ENCODE peak calls at places on chromosomes 13 and 19, in seven cellular contexts. J, O, G, C, M, Y and Z are unnamed samples.

GRCh38 chr13:99425485-99426341 is 75.6 kb upstream of the TM9SF2 start:
- DNase-seq in G (no peak), M (no peak), O (no peak), C (no peak), Y (no peak), J (no peak), Z (no peak)

GRCh38 chr19:49879243-49879960 is 1.9 kb downstream of the TBC1D17 start:
- DNase-seq in Y (no peak), G (no peak), C (no peak), J (no peak), M (peak), O (no peak), Z (no peak)

GRCh38 chr13:23628250-23628649 is 58.0 kb downstream of the TNFRSF19 start:
- DNase-seq in C (no peak), O (no peak), Y (no peak), M (no peak), J (no peak), G (no peak), Z (no peak)

GRCh38 chr19:15177269-15178116 is 23.3 kb downstream of the NOTCH3 start:
- DNase-seq in M (peak), J (peak), O (peak), C (peak), Y (peak), G (peak), Z (no peak)

GRCh38 chr19:47230122-47230920 is 678 bp downstream of the BBC3 start:
- DNase-seq in J (peak), C (peak), G (peak), M (peak), Y (peak), O (no peak), Z (no peak)

GRCh38 chr19:20423381-20424207 is 142.0 kb downstream of the ZNF737 start:
- DNase-seq in G (peak), J (peak), M (peak), Y (peak), C (peak), O (no peak), Z (no peak)

GRCh38 chr19:10780368-10780767 is 55.6 kb downstream of the TMED1 start:
- DNase-seq in M (peak), Y (peak), J (peak), O (no peak), C (no peak), G (no peak), Z (no peak)

GRCh38 chr19:50190439-50190891 is 13.0 kb upstream of the MYH14 start:
- DNase-seq in G (no peak), M (no peak), Y (no peak), J (no peak), C (no peak), O (no peak), Z (no peak)

GRCh38 chr19:39390460-39390758 is 497 bp downstream of the PAF1 start:
- DNase-seq in O (peak), J (no peak), C (no peak), G (peak), Y (no peak), M (peak), Z (no peak)

GRCh38 chr13:26050568-26051230 is 1.1 kb downstream of the SHISA2 start:
- DNase-seq in G (peak), Y (peak), C (peak), O (no peak), M (peak), J (no peak), Z (no peak)

GRCh38 chr13:110250258-110250891 is 56.6 kb downstream of the COL4A1 start:
- DNase-seq in G (peak), M (peak), Y (peak), J (peak), O (no peak), C (peak), Z (no peak)

GRCh38 chr19:39192846-39193245 is 3.9 kb upstream of the NCCRP1 start:
- DNase-seq in G (no peak), Y (no peak), O (no peak), J (no peak), M (peak), C (no peak), Z (no peak)

GRCh38 chr13:31756346-31756745 is 17.0 kb downstream of the RXFP2 start:
- DNase-seq in G (peak), O (no peak), Y (peak), C (no peak), J (peak), M (no peak), Z (peak)

GRCh38 chr13:79659161-79659560 is 178.2 kb downstream of the NDFIP2 start:
- DNase-seq in Y (peak), O (no peak), J (no peak), G (peak), M (peak), C (no peak), Z (no peak)

GRCh38 chr19:13060964-13061927 is 41.4 kb downstream of the LYL1 start:
- DNase-seq in J (peak), G (peak), Y (peak), M (peak), O (peak), C (peak), Z (no peak)

GRCh38 chr13:110216403-110217041 is 90.4 kb downstream of the COL4A1 start:
- DNase-seq in J (peak), M (no peak), G (no peak), C (peak), O (no peak), Y (peak), Z (no peak)

GRCh38 chr13:31056650-31057275 is 104.9 kb downstream of the HSPH1 start:
- DNase-seq in G (no peak), C (no peak), J (peak), M (no peak), O (no peak), Y (peak), Z (no peak)

GRCh38 chr13:112893570-112894422 is 75.2 kb upstream of the MCF2L start:
- DNase-seq in Y (peak), G (no peak), C (peak), O (peak), J (peak), M (peak), Z (no peak)

GRCh38 chr13:105914637-105915036 is 620.8 kb downstream of the EFNB2 start:
- DNase-seq in Y (peak), O (no peak), J (peak), G (peak), M (no peak), C (no peak), Z (peak)

GRCh38 chr19:45501730-45502014 is 3.4 kb downstream of the PPM1N start:
- DNase-seq in J (no peak), Y (no peak), O (no peak), G (no peak), C (no peak), M (no peak), Z (no peak)

GRCh38 chr19:4456566-4456842 is 1.1 kb downstream of the UBXN6 start:
- DNase-seq in G (peak), M (peak), O (no peak), Y (peak), J (peak), C (no peak), Z (no peak)

GRCh38 chr13:49220035-49220855 is at the start of gene MLNR:
- DNase-seq in O (peak), C (peak), G (peak), J (no peak), M (peak), Y (peak), Z (no peak)

GRCh38 chr19:39539165-39539518 is 819 bp downstream of the EID2 start:
- DNase-seq in O (peak), C (no peak), M (no peak), J (peak), G (peak), Y (no peak), Z (no peak)

GRCh38 chr13:26759907-26760834 is at the start of gene GPR12:
- DNase-seq in M (peak), Y (peak), O (no peak), C (no peak), J (no peak), G (no peak), Z (no peak)

GRCh38 chr13:21825801-21826200 is 154.9 kb downstream of the FGF9 start:
- DNase-seq in C (no peak), G (no peak), Y (no peak), J (peak), O (no peak), M (no peak), Z (no peak)

GRCh38 chr19:41895745-41896580 is 13.0 kb downstream of the ARHGEF1 start:
- DNase-seq in J (no peak), Y (no peak), G (no peak), C (no peak), M (no peak), O (peak), Z (no peak)

GRCh38 chr13:107067381-107067780 is 499.4 kb upstream of the ARGLU1 start:
- DNase-seq in C (no peak), J (no peak), O (no peak), G (no peak), Y (no peak), M (no peak), Z (no peak)

GRCh38 chr19:55383789-55384575 is at the start of gene TMEM238:
- DNase-seq in C (peak), G (peak), O (peak), Y (peak), J (peak), M (peak), Z (no peak)

GRCh38 chr19:4851551-4852290 is 15.7 kb downstream of the PLIN3 start:
- DNase-seq in M (peak), J (peak), Y (peak), G (no peak), C (peak), O (peak), Z (no peak)

GRCh38 chr19:41801682-41802317 is 5.4 kb downstream of the CEACAM3 start:
- DNase-seq in J (no peak), G (no peak), O (no peak), Y (no peak), M (no peak), C (no peak), Z (no peak)

GRCh38 chr19:35211545-35212230 is 16.9 kb downstream of the FAM187B start:
- DNase-seq in Y (no peak), J (no peak), G (no peak), O (no peak), M (no peak), C (peak), Z (no peak)

GRCh38 chr19:58277748-58278147 is 1.0 kb upstream of the ZNF8 start:
- DNase-seq in O (no peak), J (no peak), M (no peak), C (no peak), G (no peak), Y (no peak), Z (no peak)

GRCh38 chr19:58279042-58279924 is 528 bp downstream of the ZNF8 start:
- DNase-seq in J (peak), G (peak), C (peak), O (peak), M (peak), Y (peak), Z (no peak)

GRCh38 chr19:58278156-58279041 is at the start of gene ZNF8:
- DNase-seq in C (peak), J (peak), M (peak), G (peak), Y (peak), O (peak), Z (peak)

GRCh38 chr19:58277197-58277596 is 1.6 kb upstream of the ZNF8 start:
- DNase-seq in J (no peak), O (no peak), G (no peak), Y (no peak), C (no peak), M (no peak), Z (no peak)

DNA sequence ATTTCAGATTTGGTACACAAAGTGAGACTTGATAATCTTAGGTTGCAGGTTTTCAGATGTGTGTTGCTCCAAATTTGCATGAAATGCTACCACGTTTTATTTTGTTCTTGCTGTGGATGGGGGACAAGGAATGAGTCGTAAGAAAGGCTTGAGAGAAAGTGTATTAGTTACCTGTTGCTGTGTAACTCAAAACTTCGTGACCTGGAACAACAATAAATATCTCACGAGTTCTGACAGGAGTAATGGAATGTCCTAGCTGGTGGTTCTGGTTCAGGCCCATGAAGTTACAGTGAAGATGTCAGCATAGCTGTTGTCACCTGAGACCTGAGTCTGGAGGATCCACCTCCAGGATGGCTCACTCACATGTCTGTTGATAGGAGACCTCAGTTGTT is 1.2 kb downstream of the ZNF8 start:
- DNase-seq in G (peak), Y (no peak), O (no peak), J (no peak), M (peak), C (no peak), Z (no peak)
- H3K4me3 ChIP-seq in G (peak), Y (peak), O (peak), J (no peak), M (peak), C (peak), Z (peak)

DNA sequence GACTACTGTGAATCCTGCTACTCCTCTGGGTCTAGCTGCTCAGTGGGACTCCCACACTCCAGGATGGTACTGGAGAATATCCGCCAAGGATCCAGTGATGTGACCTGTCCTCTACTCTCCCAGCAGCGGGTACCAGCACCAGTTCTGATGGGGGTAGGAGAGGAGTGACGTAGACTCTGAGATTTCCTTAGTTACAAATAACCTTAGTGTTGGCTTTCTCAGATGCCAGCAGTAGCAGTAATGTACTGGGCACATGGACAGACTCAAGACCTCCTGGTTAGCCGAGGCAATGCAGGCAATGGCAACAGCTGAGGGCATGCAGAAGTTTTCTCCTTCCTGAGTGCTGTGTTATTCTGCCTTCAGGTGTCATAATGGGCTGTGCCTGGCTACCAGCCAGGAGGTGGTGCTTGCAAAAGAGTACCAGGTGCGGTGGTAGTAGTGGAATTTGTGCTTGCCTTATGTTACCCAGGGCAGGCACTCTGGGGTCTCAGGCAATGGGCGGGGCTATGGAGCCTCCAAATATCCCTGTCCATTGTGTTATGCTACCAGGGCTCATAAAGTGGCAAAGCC is 105.3 kb upstream of the KLF5 start:
- DNase-seq in G (no peak), Y (no peak), M (peak), C (peak), J (no peak), O (no peak), Z (no peak)
- TF ChIP-seq CTCF in G (no peak), Y (no peak), M (no peak), C (no peak), J (no peak), O (no peak), Z (no peak)

GRCh38 chr13:108220042-108220441 is 1.9 kb downstream of the ABHD13 start:
- DNase-seq in G (peak), Y (no peak), M (peak), J (no peak), C (no peak), O (no peak), Z (no peak)
- H3K4me3 ChIP-seq in G (peak), Y (peak), M (peak), J (no peak), C (no peak), O (no peak), Z (no peak)

GRCh38 chr19:53365899-53366493 is 491 bp downstream of the ZNF525 start:
- DNase-seq in G (peak), C (no peak), Y (no peak), J (no peak), O (no peak), M (peak), Z (no peak)

DNA sequence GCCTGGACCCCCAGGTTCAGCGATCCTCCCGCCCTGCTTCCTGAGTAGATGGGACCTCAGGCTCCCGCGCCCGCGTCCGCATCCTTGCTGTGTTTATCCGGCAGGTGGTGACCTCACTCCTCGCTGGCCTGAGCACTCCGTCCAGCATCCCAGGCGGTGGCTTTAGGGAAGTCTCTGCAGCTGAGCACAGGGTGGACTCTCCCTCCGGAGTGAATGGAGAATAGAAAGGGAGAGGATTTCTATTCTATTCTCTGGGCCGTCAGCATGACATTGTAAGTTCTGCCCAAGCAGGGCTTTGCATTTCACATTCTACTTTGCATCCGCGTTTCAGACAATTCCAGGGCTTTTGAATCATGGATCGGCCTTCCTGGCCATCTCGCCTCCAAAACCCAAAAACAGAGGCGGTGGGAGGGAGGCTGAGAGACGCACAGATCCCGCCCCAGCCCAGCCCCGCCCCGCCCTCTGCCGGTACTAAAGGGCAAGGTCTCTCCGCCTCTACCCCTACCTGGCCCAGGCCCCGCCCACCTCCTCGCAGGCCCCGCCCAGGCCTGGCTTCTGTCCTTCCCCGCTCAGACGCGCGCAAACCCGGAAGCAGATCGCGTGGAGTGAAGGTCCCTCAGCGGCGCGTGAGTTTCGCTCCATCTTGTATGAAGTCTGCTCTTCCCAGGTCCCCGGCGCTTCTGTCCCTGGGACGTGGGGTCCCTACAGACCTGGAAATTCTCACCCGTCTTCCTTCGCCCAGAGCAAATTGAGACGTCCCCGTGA is at the start of gene ZNF525:
- DNase-seq in C (peak), G (peak), O (no peak), M (peak), J (peak), Y (peak), Z (no peak)
- TF ChIP-seq CTCF in C (peak), G (no peak), O (no peak), M (peak), J (peak), Y (no peak), Z (no peak)

DNA sequence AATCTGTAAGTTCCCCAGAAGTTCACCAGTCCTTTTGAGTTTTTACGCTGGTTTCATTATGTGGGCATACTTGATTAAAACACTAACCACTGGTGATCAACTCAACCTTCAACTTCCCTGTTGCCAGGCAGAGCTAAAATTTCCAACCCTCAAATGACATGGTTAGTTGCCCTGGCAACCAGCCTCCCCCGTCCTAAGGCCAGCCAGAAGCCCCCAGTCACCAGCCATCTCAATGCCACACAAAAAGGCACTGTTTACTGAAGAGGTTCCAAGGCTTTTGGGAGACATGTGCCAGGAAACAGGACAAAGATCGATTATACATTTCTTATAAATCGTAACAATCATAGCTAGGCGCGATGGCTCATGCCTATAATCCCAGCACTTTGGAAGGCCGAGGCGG is 1.6 kb downstream of the ZNF649 start:
- DNase-seq in M (no peak), C (no peak), J (no peak), O (no peak), Y (no peak), G (no peak), Z (no peak)
- H3K4me3 ChIP-seq in M (no peak), C (peak), J (no peak), O (no peak), Y (peak), G (no peak), Z (no peak)

DNA sequence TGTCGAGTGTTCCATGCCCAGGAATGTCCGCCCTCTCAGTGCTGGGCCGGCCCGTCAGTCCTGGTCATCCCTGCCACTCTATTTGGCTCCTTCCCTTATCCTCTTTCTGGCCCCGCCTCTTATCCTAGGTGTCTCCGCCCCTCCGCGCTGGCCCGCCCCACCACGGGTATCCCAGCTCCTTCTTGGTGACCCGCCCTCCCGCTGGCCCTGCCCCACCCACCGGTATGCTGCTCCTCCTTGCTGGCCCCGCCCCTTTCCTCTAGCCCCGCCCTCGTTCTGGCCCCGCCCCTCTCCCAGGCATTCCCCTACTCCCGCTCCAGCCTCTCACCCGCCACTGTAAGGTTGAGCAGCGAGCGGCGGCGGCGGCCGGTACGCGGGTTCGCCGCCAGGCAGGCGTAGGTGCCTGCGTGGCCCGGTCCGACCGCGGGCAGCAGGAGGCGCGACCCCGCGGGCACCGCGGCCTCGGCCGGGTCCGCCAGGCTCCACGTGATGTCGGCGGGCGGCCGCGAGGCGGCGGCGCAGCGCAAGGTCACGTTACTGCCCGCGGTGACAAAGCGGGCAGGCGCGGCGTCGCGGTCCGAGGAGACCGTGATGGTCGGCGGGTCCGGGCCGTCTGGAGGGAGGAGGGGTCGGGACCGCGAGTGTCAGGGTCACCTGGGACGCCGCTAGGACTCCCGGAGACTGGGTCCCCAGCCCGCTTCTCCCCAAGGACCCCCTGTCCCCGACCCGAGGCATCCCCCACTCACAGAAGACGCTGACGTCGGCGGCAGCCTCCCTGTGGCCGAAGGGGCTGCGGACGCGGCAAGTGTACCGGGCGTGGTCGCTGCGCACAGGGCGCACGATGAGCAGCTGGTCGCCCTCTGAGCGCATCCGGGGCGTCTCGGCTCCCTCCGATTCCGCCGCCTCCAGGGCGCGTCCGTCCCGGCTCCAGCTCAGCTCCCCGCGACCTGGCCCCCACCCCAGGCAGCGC is 2.0 kb downstream of the VSIG10L start:
- DNase-seq in J (peak), G (peak), O (peak), M (peak), Y (peak), C (peak), Z (peak)
- TF ChIP-seq CTCF in J (peak), G (no peak), O (peak), M (peak), Y (no peak), C (peak), Z (peak)